ENCODE peak calls at places on chromosomes 13 and 19, in four cellular contexts. W is stimulated activated CD4-positive, alpha-beta T cell treated with anti-CD3 and anti-CD28 coated beads, Interleukin-2, amount 100 ng/mL, for 24 hours; P is HAP-1; T is stimulated activated CD8-positive, alpha-beta memory T cell treated with anti-CD3 and anti-CD28 coated beads, Interleukin-15, amount 100 ng/mL, for 24 hours. J is an unnamed sample.

GRCh38 chr13:27997904-27998522 is 9.5 kb upstream of the URAD start:
- DNase-seq in W (peak), P (peak), T (no peak), J (no peak)

GRCh38 chr19:58558066-58558622 is at the start of gene UBE2M:
- DNase-seq in W (peak), P (peak), T (no peak), J (no peak)

GRCh38 chr19:11254662-11255061 is 7.7 kb downstream of the DOCK6 start:
- DNase-seq in W (no peak), P (no peak), T (no peak), J (no peak)

GRCh38 chr19:18049390-18049789 is 37.3 kb downstream of the IL12RB1 start:
- DNase-seq in W (no peak), P (no peak), T (no peak), J (no peak)

GRCh38 chr13:59710995-59711701 is 452.6 kb downstream of the DIAPH3 start:
- DNase-seq in W (no peak), P (peak), T (no peak), J (no peak)

GRCh38 chr13:28333204-28333900 is 161.6 kb downstream of the FLT1 start:
- DNase-seq in W (no peak), P (no peak), T (no peak), J (no peak)

GRCh38 chr13:75769141-75769905 is 133.2 kb downstream of the LMO7 start:
- DNase-seq in W (no peak), P (no peak), T (no peak), J (no peak)

GRCh38 chr19:6700586-6701316 is 19.7 kb downstream of the C3 start:
- DNase-seq in W (no peak), P (no peak), T (no peak), J (no peak)

GRCh38 chr19:50686310-50687032 is 33.1 kb downstream of the SHANK1 start:
- DNase-seq in W (no peak), P (no peak), T (no peak), J (no peak)

GRCh38 chr13:29892149-29892548 is 41.7 kb upstream of the UBL3 start:
- DNase-seq in W (no peak), P (no peak), T (no peak), J (no peak)

GRCh38 chr13:112954488-112955270 is 14.3 kb upstream of the MCF2L start:
- DNase-seq in W (no peak), P (no peak), T (no peak), J (no peak)

GRCh38 chr19:58350871-58351557 is 2.3 kb downstream of the A1BG start:
- DNase-seq in W (no peak), P (no peak), T (no peak), J (no peak)

GRCh38 chr13:98216135-98216565 is 39.1 kb upstream of the RNF113B start:
- DNase-seq in W (no peak), P (peak), T (no peak), J (no peak)

GRCh38 chr19:17248011-17248776 is 2.5 kb upstream of the NR2F6 start:
- DNase-seq in W (no peak), P (no peak), T (no peak), J (no peak)

GRCh38 chr13:34990399-34991224 is 48.5 kb downstream of the NBEA start:
- DNase-seq in W (no peak), P (peak), T (no peak), J (no peak)

GRCh38 chr13:46627462-46627861 is 74.5 kb downstream of the LRCH1 start:
- DNase-seq in W (no peak), P (no peak), T (no peak), J (no peak)

GRCh38 chr13:74929436-74929835 is 552.5 kb downstream of the TBC1D4 start:
- DNase-seq in W (no peak), P (no peak), T (no peak), J (no peak)

GRCh38 chr19:53357821-53358581 is 7.5 kb upstream of the ZNF525 start:
- DNase-seq in W (no peak), P (no peak), T (no peak), J (no peak)

GRCh38 chr19:5949792-5950305 is 28.1 kb downstream of the RANBP3 start:
- DNase-seq in W (peak), P (no peak), T (no peak), J (peak)

GRCh38 chr13:39557285-39557955 is 45.6 kb downstream of the LHFPL6 start:
- DNase-seq in W (no peak), P (no peak), T (no peak), J (no peak)

GRCh38 chr13:27966641-27967202 is 2.4 kb downstream of the CDX2 start:
- DNase-seq in W (no peak), P (peak), T (no peak), J (no peak)